ENCODE peak calls at places on chromosomes 16 and 17, in eight cellular contexts. D is RCC 7860, H is H54, V is NCI-H2171 treated with DMSO at 0.1 percent for 48 hours, T is pulmonary artery endothelial cell, U is A549, W is fibroblast of lung, R is cardiac muscle cell. Q is an unnamed sample.

GRCh38 chr17:81393684-81394376 is 1.4 kb upstream of the BAHCC1 start:
- DNase-seq in D (peak; percentile 99), H (peak; percentile 99), V (peak; percentile 97), T (peak; percentile 98), U (peak; percentile 100), W (peak; percentile 99), R (peak; percentile 100), Q (peak; percentile 99)

GRCh38 chr17:81976332-81977210 is 858 bp upstream of the ASPSCR1 start:
- DNase-seq in D (peak; percentile 44), H (no peak), V (peak; percentile 55), T (no peak), U (no peak), W (peak; percentile 15), R (no peak), Q (no peak)

GRCh38 chr17:3963214-3964201 is 729 bp downstream of the ATP2A3 start:
- DNase-seq in D (no peak), H (no peak), V (no peak), T (no peak), U (no peak), W (no peak), R (no peak), Q (no peak)

GRCh38 chr16:31076319-31076718 is 2.1 kb downstream of the ZNF646 start:
- DNase-seq in D (no peak), H (no peak), V (no peak), T (no peak), U (no peak), W (no peak), R (no peak), Q (no peak)

GRCh38 chr17:44786551-44787081 is 27.8 kb downstream of the ADAM11 start:
- DNase-seq in D (no peak), H (no peak), V (no peak), T (no peak), U (no peak), W (no peak), R (no peak), Q (no peak)

GRCh38 chr16:27724491-27724878 is 174.5 kb downstream of the KATNIP start:
- DNase-seq in D (no peak), H (no peak), V (peak; percentile 87), T (no peak), U (no peak), W (no peak), R (no peak), Q (no peak)

GRCh38 chr17:9162275-9162985 is 141.1 kb downstream of the NTN1 start:
- DNase-seq in D (no peak), H (no peak), V (peak; percentile 5), T (no peak), U (peak; percentile 32), W (no peak), R (no peak), Q (no peak)

GRCh38 chr17:42502926-42503325 is 33.1 kb upstream of the NAGLU start:
- DNase-seq in D (no peak), H (no peak), V (no peak), T (no peak), U (no peak), W (no peak), R (no peak), Q (no peak)

GRCh38 chr16:75506567-75506966 is 11.3 kb upstream of the CHST6 start:
- DNase-seq in D (peak; percentile 48), H (no peak), V (no peak), T (no peak), U (peak; percentile 38), W (peak; percentile 68), R (peak; percentile 94), Q (no peak)

GRCh38 chr17:68762911-68763310 is 161.7 kb upstream of the FAM20A start:
- DNase-seq in D (no peak), H (no peak), V (no peak), T (no peak), U (no peak), W (no peak), R (no peak), Q (no peak)

GRCh38 chr17:45740553-45741330 is 43.4 kb upstream of the CRHR1 start:
- DNase-seq in D (no peak), H (peak; percentile 83), V (peak; percentile 97), T (no peak), U (peak; percentile 77), W (peak; percentile 11), R (peak; percentile 18), Q (no peak)

GRCh38 chr17:49035470-49036269 is 38.5 kb downstream of the IGF2BP1 start:
- DNase-seq in D (peak; percentile 35), H (no peak), V (peak; percentile 35), T (peak; percentile 15), U (peak; percentile 74), W (peak; percentile 33), R (peak; percentile 66), Q (no peak)

GRCh38 chr16:81429045-81429521 is 15.5 kb upstream of the CMIP start:
- DNase-seq in D (no peak), H (peak; percentile 58), V (peak; percentile 99), T (no peak), U (no peak), W (peak; percentile 43), R (peak; percentile 64), Q (no peak)

GRCh38 chr17:29726721-29727252 is 104.1 kb upstream of the CORO6 start:
- DNase-seq in D (peak; percentile 50), H (no peak), V (peak; percentile 94), T (peak; percentile 94), U (no peak), W (peak; percentile 44), R (peak; percentile 60), Q (no peak)